ENCODE peak calls at places on chromosomes 7 and 10, in four cellular contexts. One of them, this sample, is unnamed.

GRCh38 chr7:80783688-80784327 is 135.0 kb downstream of the SEMA3C start:
- DNase-seq in IMR-90: peak
- DNase-seq in progenitor cell of endocrine pancreas: no peak
- DNase-seq in spleen: no peak
- DNase-seq in this sample: no peak

GRCh38 chr7:92368741-92369140 is 78.5 kb upstream of the GATAD1 start:
- DNase-seq in progenitor cell of endocrine pancreas: no peak
- DNase-seq in IMR-90: no peak
- DNase-seq in spleen: no peak
- DNase-seq in this sample: no peak

GRCh38 chr10:126062132-126063032 is 166.0 kb downstream of the FANK1 start:
- DNase-seq in progenitor cell of endocrine pancreas: no peak
- DNase-seq in spleen: no peak
- DNase-seq in IMR-90: peak
- DNase-seq in this sample: no peak

GRCh38 chr10:52644678-52645434 is 127.7 kb downstream of the MBL2 start:
- DNase-seq in IMR-90: peak
- DNase-seq in progenitor cell of endocrine pancreas: no peak
- DNase-seq in spleen: no peak
- DNase-seq in this sample: no peak

GRCh38 chr10:124597677-124598165 is 136.1 kb downstream of the LHPP start:
- DNase-seq in IMR-90: no peak
- DNase-seq in spleen: peak
- DNase-seq in progenitor cell of endocrine pancreas: no peak
- DNase-seq in this sample: peak

GRCh38 chr10:90960355-90960814 is 39.5 kb upstream of the ANKRD1 start:
- DNase-seq in IMR-90: peak
- DNase-seq in progenitor cell of endocrine pancreas: no peak
- DNase-seq in spleen: no peak
- DNase-seq in this sample: no peak

GRCh38 chr7:84207025-84207424 is 12.4 kb upstream of the SEMA3A start:
- DNase-seq in spleen: no peak
- DNase-seq in progenitor cell of endocrine pancreas: no peak
- DNase-seq in IMR-90: no peak
- DNase-seq in this sample: no peak

GRCh38 chr10:107341281-107341680 is 176.8 kb upstream of the SORCS1 start:
- DNase-seq in IMR-90: no peak
- DNase-seq in spleen: no peak
- DNase-seq in progenitor cell of endocrine pancreas: no peak
- DNase-seq in this sample: no peak

GRCh38 chr7:36440880-36441279 is 51.2 kb downstream of the ANLN start:
- DNase-seq in progenitor cell of endocrine pancreas: no peak
- DNase-seq in IMR-90: peak
- DNase-seq in spleen: no peak
- DNase-seq in this sample: no peak

GRCh38 chr10:33337335-33337854 is 2.9 kb upstream of the NRP1 start:
- DNase-seq in progenitor cell of endocrine pancreas: no peak
- DNase-seq in IMR-90: peak
- DNase-seq in spleen: no peak
- DNase-seq in this sample: no peak

GRCh38 chr7:93944673-93945072 is 23.1 kb downstream of the GNG11 start:
- DNase-seq in progenitor cell of endocrine pancreas: no peak
- DNase-seq in IMR-90: peak
- DNase-seq in spleen: no peak
- DNase-seq in this sample: no peak

GRCh38 chr7:139842414-139843210 is 13.5 kb downstream of the TBXAS1 start:
- DNase-seq in progenitor cell of endocrine pancreas: no peak
- DNase-seq in spleen: no peak
- DNase-seq in IMR-90: peak
- DNase-seq in this sample: no peak

GRCh38 chr7:5594616-5595544 is 171.2 kb upstream of the TNRC18 start:
- DNase-seq in spleen: no peak
- DNase-seq in IMR-90: peak
- DNase-seq in progenitor cell of endocrine pancreas: no peak
- DNase-seq in this sample: no peak

DNA sequence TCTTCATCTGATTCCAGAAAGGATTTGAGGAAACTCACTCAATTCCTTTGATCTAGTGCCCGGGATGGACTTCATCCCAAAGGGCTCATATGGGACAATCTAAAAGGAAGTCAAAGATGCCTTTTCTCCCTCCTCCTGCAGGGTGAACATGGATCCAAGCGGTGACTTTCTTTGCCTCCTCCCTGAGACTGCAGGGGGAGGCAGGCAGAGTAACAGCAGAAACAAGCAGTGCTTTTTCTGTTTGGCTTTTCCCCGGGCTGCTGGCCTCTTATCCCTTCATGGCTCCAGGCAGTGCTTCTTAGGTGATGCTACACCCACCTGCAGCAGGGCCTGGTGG is 10.0 kb upstream of the DNMBP start:
- DNase-seq in progenitor cell of endocrine pancreas: no peak
- DNase-seq in IMR-90: no peak
- DNase-seq in spleen: no peak
- DNase-seq in this sample: no peak
- TF ChIP-seq CTCF in progenitor cell of endocrine pancreas: peak
- TF ChIP-seq CTCF in IMR-90: no peak
- TF ChIP-seq CTCF in spleen: no peak
- TF ChIP-seq CTCF in this sample: peak

GRCh38 chr10:4770766-4771553 is 55.0 kb upstream of the AKR1E2 start:
- DNase-seq in progenitor cell of endocrine pancreas: no peak
- DNase-seq in spleen: no peak
- DNase-seq in IMR-90: peak
- DNase-seq in this sample: no peak
- TF ChIP-seq CTCF in progenitor cell of endocrine pancreas: peak
- TF ChIP-seq CTCF in spleen: no peak
- TF ChIP-seq CTCF in IMR-90: peak
- TF ChIP-seq CTCF in this sample: peak

GRCh38 chr10:110313674-110314073 is 9.0 kb upstream of the SMNDC1 start:
- DNase-seq in spleen: no peak
- DNase-seq in IMR-90: no peak
- DNase-seq in progenitor cell of endocrine pancreas: no peak
- DNase-seq in this sample: no peak

GRCh38 chr10:110312206-110312605 is 7.5 kb upstream of the SMNDC1 start:
- DNase-seq in spleen: no peak
- DNase-seq in IMR-90: no peak
- DNase-seq in progenitor cell of endocrine pancreas: no peak
- DNase-seq in this sample: no peak

GRCh38 chr10:110310741-110311140 is 6.0 kb upstream of the SMNDC1 start:
- DNase-seq in progenitor cell of endocrine pancreas: no peak
- DNase-seq in spleen: no peak
- DNase-seq in IMR-90: no peak
- DNase-seq in this sample: no peak

GRCh38 chr10:110307805-110308204 is 3.1 kb upstream of the SMNDC1 start:
- DNase-seq in progenitor cell of endocrine pancreas: no peak
- DNase-seq in IMR-90: no peak
- DNase-seq in spleen: no peak
- DNase-seq in this sample: no peak

GRCh38 chr10:110311357-110311949 is 6.7 kb upstream of the SMNDC1 start:
- DNase-seq in IMR-90: peak
- DNase-seq in spleen: no peak
- DNase-seq in progenitor cell of endocrine pancreas: peak
- DNase-seq in this sample: no peak
- TF ChIP-seq CTCF in IMR-90: peak
- TF ChIP-seq CTCF in spleen: peak
- TF ChIP-seq CTCF in progenitor cell of endocrine pancreas: peak
- TF ChIP-seq CTCF in this sample: peak

DNA sequence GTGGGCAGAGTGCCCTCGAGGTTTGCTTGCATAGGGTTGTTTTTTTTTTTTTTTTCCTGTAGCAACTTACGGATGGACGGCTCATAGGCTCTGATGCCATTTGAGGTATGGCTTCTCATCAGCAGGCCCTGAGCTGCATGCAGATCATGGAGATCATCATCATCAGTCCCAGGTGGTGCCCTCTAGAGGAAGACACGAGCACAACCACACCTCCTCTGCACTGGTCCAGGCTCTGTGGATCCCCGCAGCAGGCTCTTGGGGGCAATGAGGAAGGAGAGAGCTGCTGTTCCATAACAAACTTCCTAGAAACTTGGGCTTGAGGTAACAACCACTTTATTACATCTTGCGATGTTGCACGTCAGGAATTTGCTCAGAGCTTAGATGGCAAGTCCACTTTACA is 132.7 kb upstream of the CXCL12 start:
- DNase-seq in spleen: no peak
- DNase-seq in progenitor cell of endocrine pancreas: no peak
- DNase-seq in IMR-90: no peak
- DNase-seq in this sample: no peak
- TF ChIP-seq CTCF in spleen: no peak
- TF ChIP-seq CTCF in progenitor cell of endocrine pancreas: no peak
- TF ChIP-seq CTCF in IMR-90: peak
- TF ChIP-seq CTCF in this sample: peak

GRCh38 chr10:110040767-110041478 is 33.1 kb downstream of the ADD3 start:
- DNase-seq in spleen: no peak
- DNase-seq in progenitor cell of endocrine pancreas: no peak
- DNase-seq in IMR-90: peak
- DNase-seq in this sample: no peak
- TF ChIP-seq CTCF in spleen: no peak
- TF ChIP-seq CTCF in progenitor cell of endocrine pancreas: no peak
- TF ChIP-seq CTCF in IMR-90: no peak
- TF ChIP-seq CTCF in this sample: no peak

GRCh38 chr10:7409732-7410168 is 1.1 kb downstream of the SFMBT2 start:
- DNase-seq in spleen: no peak
- DNase-seq in IMR-90: no peak
- DNase-seq in progenitor cell of endocrine pancreas: no peak
- DNase-seq in this sample: no peak

GRCh38 chr10:7410306-7410799 is 481 bp downstream of the SFMBT2 start:
- DNase-seq in progenitor cell of endocrine pancreas: no peak
- DNase-seq in spleen: peak
- DNase-seq in IMR-90: peak
- DNase-seq in this sample: no peak

GRCh38 chr10:7408494-7409044 is 2.3 kb downstream of the SFMBT2 start:
- DNase-seq in progenitor cell of endocrine pancreas: peak
- DNase-seq in spleen: peak
- DNase-seq in IMR-90: peak
- DNase-seq in this sample: no peak

GRCh38 chr10:7408003-7408493 is 2.8 kb downstream of the SFMBT2 start:
- DNase-seq in IMR-90: no peak
- DNase-seq in progenitor cell of endocrine pancreas: peak
- DNase-seq in spleen: peak
- DNase-seq in this sample: no peak

DNA sequence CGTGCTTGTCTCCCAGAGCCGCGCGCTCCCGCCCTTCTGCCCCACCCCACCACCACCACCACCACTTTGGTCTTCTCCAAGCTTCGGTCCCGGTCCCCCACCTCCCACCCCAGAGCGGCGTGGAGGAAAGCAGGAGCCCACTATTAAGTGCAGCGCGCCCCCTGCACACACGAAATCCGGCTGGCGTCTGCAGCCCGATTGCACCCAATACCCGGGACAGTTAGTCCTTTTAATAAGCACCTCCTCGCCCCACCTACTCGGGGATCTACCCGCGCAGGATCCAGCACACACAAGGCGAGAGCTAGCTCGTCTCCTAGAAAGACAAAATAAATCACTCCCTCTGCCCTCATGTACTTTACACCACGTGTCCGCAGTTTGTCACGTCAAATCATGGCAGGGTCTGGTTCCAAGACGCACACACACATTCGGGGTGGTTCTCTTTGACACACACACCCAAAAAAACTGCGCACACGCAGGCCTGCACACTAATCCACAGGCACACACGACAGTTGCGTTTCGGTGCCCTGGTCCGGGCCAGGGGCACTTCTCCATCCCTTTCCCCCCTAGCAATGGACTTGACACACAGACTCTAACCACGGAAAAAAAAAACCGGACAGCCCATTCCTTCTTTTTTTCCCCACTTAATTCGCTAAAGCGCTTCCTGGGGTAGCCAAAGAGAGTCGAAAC is 1.6 kb downstream of the SFMBT2 start:
- DNase-seq in IMR-90: no peak
- DNase-seq in spleen: peak
- DNase-seq in progenitor cell of endocrine pancreas: no peak
- DNase-seq in this sample: no peak
- TF ChIP-seq CTCF in IMR-90: no peak
- TF ChIP-seq CTCF in spleen: no peak
- TF ChIP-seq CTCF in progenitor cell of endocrine pancreas: no peak
- TF ChIP-seq CTCF in this sample: no peak

DNA sequence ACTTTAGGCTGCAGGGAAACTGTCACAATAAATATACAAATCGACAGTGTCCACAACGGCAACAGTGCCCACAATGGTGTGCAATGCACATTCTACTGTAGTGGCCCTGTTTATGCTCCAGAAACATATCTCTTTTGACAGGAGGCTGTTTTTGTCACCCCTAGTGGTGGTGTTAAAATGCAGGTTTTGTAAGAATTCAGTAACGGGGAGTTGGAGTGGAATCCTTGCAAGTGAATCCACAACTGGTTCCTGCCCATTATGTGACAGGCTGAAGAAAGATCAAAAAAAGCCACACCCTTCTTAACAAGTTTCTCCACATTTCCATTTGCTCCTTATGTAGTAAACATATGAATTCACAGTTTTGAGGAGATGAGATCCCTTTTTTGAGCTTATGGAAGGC is 58.5 kb downstream of the BEND7 start:
- DNase-seq in progenitor cell of endocrine pancreas: no peak
- DNase-seq in IMR-90: no peak
- DNase-seq in spleen: no peak
- DNase-seq in this sample: no peak
- TF ChIP-seq CTCF in progenitor cell of endocrine pancreas: peak
- TF ChIP-seq CTCF in IMR-90: no peak
- TF ChIP-seq CTCF in spleen: no peak
- TF ChIP-seq CTCF in this sample: peak

GRCh38 chr7:128235469-128235868 is 5.6 kb upstream of the LEP start:
- DNase-seq in spleen: no peak
- DNase-seq in IMR-90: no peak
- DNase-seq in progenitor cell of endocrine pancreas: no peak
- DNase-seq in this sample: no peak
- TF ChIP-seq CTCF in spleen: no peak
- TF ChIP-seq CTCF in IMR-90: no peak
- TF ChIP-seq CTCF in progenitor cell of endocrine pancreas: no peak
- TF ChIP-seq CTCF in this sample: no peak

DNA sequence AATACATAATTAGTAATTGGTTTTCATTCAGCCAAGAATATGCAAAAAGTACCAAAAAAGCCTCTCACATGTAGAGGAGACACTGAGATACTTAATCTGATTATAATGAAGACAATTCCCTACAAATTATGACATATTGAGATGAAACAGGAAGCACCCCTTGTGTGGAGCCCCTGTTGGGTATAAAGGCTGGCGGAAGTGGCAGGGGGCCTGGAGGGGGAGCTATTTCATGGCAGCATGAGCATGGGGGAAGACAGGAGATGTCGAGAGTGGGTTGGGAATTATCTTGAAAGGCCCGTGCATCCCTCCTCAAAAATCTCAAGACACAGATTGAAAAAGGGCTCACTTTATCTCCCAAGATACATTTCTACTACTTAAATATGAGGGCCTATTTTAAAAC is 96.9 kb downstream of the PIP4K2A start:
- DNase-seq in IMR-90: no peak
- DNase-seq in progenitor cell of endocrine pancreas: no peak
- DNase-seq in spleen: no peak
- DNase-seq in this sample: no peak
- TF ChIP-seq CTCF in IMR-90: no peak
- TF ChIP-seq CTCF in progenitor cell of endocrine pancreas: no peak
- TF ChIP-seq CTCF in spleen: no peak
- TF ChIP-seq CTCF in this sample: no peak

This sample was measured in chondrocyte.